ENCODE peak calls at places on chromosomes 2 and 18, in four cellular contexts. Q, O, H and B are unnamed samples.

GRCh38 chr2:191051825-191052778 is 38.1 kb upstream of the STAT1 start:
- DNase-seq in Q (no peak), O (peak; percentile 56), H (peak; percentile 14), B (peak; percentile 39)

GRCh38 chr2:86570069-86570468 is 6.8 kb upstream of the CHMP3 start:
- DNase-seq in Q (no peak), O (no peak), H (no peak), B (no peak)

GRCh38 chr2:239801404-239802100 is 223.6 kb downstream of the NDUFA10 start:
- DNase-seq in Q (no peak), O (no peak), H (no peak), B (no peak)

GRCh38 chr2:174835797-174836255 is 71.6 kb upstream of the CHRNA1 start:
- DNase-seq in Q (peak; percentile 24), O (no peak), H (no peak), B (no peak)

GRCh38 chr2:188902906-188903305 is 71.3 kb upstream of the COL3A1 start:
- DNase-seq in Q (no peak), O (no peak), H (no peak), B (no peak)

GRCh38 chr2:54387592-54387991 is 68.5 kb upstream of the SPTBN1 start:
- DNase-seq in Q (no peak), O (no peak), H (no peak), B (no peak)

GRCh38 chr2:168401771-168402170 is 54.3 kb upstream of the CERS6 start:
- DNase-seq in Q (no peak), O (no peak), H (no peak), B (no peak)

GRCh38 chr18:11175266-11175947 is 26.0 kb upstream of the PIEZO2 start:
- DNase-seq in Q (no peak), O (no peak), H (no peak), B (no peak)

GRCh38 chr2:207227062-207227748 is 61.5 kb upstream of the KLF7 start:
- DNase-seq in Q (peak; percentile 71), O (no peak), H (no peak), B (no peak)

GRCh38 chr18:35458677-35459441 is 38.9 kb downstream of the INO80C start:
- DNase-seq in Q (no peak), O (peak; percentile 86), H (peak; percentile 89), B (no peak)

GRCh38 chr2:127655209-127656073 is 9.5 kb downstream of the GPR17 start:
- DNase-seq in Q (no peak), O (no peak), H (no peak), B (no peak)

GRCh38 chr18:68177807-68178702 is 536.9 kb downstream of the TMX3 start:
- DNase-seq in Q (no peak), O (peak; percentile 74), H (no peak), B (no peak)

GRCh38 chr2:15941970-15942710 is 1.8 kb downstream of the MYCN start:
- DNase-seq in Q (peak; percentile 53), O (no peak), H (no peak), B (peak; percentile 37)

GRCh38 chr2:177817300-177817699 is 255.3 kb downstream of the PDE11A start:
- DNase-seq in Q (no peak), O (no peak), H (no peak), B (no peak)

GRCh38 chr2:241229563-241230401 is 41.3 kb downstream of the ANO7 start:
- DNase-seq in Q (no peak), O (no peak), H (no peak), B (no peak)

GRCh38 chr2:230869691-230870543 is 5.2 kb downstream of the ITM2C start:
- DNase-seq in Q (no peak), O (no peak), H (no peak), B (no peak)

GRCh38 chr18:55328301-55328700 is 259.7 kb downstream of the TCF4 start:
- DNase-seq in Q (no peak), O (no peak), H (no peak), B (no peak)

GRCh38 chr2:15939556-15939853 is 845 bp upstream of the MYCN start:
- DNase-seq in Q (peak; percentile 82), O (no peak), H (peak; percentile 67), B (peak; percentile 67)

GRCh38 chr18:72470391-72470790 is 73.8 kb downstream of the CBLN2 start:
- DNase-seq in Q (no peak), O (no peak), H (no peak), B (no peak)

GRCh38 chr2:162184362-162184761 is 32.3 kb upstream of the GCG start:
- DNase-seq in Q (no peak), O (no peak), H (no peak), B (no peak)

GRCh38 chr2:151989378-151989777 is 109.5 kb downstream of the CACNB4 start:
- DNase-seq in Q (no peak), O (peak; percentile 70), H (no peak), B (no peak)

GRCh38 chr2:28951910-28952805 is 28.9 kb upstream of the TOGARAM2 start:
- DNase-seq in Q (no peak), O (peak; percentile 85), H (no peak), B (no peak)

GRCh38 chr2:20521193-20521592 is 74.3 kb downstream of the RHOB start:
- DNase-seq in Q (no peak), O (no peak), H (no peak), B (no peak)

GRCh38 chr2:132430895-132431294 is 14.3 kb downstream of the GPR39 start:
- DNase-seq in Q (no peak), O (no peak), H (no peak), B (no peak)

GRCh38 chr18:24011095-24011917 is 3.2 kb upstream of the TTC39C start:
- DNase-seq in Q (no peak), O (no peak), H (no peak), B (no peak)

GRCh38 chr2:145230546-145230945 is 710.6 kb upstream of the ZEB2 start:
- DNase-seq in Q (no peak), O (no peak), H (no peak), B (no peak)

GRCh38 chr2:168821992-168822391 is 19.6 kb downstream of the NOSTRIN start:
- DNase-seq in Q (no peak), O (no peak), H (no peak), B (no peak)

GRCh38 chr18:48929212-48929612 is 21.6 kb downstream of the SMAD7 start:
- DNase-seq in Q (no peak), O (no peak), H (no peak), B (no peak)

GRCh38 chr2:183244300-183244849 is 120.1 kb downstream of the NUP35 start:
- DNase-seq in Q (peak; percentile 33), O (no peak), H (no peak), B (no peak)

GRCh38 chr2:197777823-197778407 is 7.2 kb downstream of the BOLL start:
- DNase-seq in Q (no peak), O (peak; percentile 28), H (peak; percentile 13), B (no peak)

GRCh38 chr18:3596324-3597158 is 146.6 kb downstream of the TGIF1 start:
- DNase-seq in Q (no peak), O (peak; percentile 88), H (peak; percentile 93), B (no peak)

GRCh38 chr2:238596571-238597551 is 170.1 kb downstream of the ASB1 start:
- DNase-seq in Q (no peak), O (peak; percentile 70), H (no peak), B (no peak)

GRCh38 chr18:42654561-42654960 is 460.9 kb downstream of the RIT2 start:
- DNase-seq in Q (no peak), O (no peak), H (no peak), B (no peak)

GRCh38 chr2:97677480-97677879 is 8.0 kb downstream of the C2orf92 start:
- DNase-seq in Q (no peak), O (no peak), H (no peak), B (no peak)

GRCh38 chr18:61582205-61582710 is 249.0 kb downstream of the CDH20 start:
- DNase-seq in Q (no peak), O (no peak), H (no peak), B (no peak)

GRCh38 chr2:80086831-80087230 is 217.7 kb downstream of the LRRTM1 start:
- DNase-seq in Q (no peak), O (no peak), H (peak; percentile 26), B (no peak)

DNA sequence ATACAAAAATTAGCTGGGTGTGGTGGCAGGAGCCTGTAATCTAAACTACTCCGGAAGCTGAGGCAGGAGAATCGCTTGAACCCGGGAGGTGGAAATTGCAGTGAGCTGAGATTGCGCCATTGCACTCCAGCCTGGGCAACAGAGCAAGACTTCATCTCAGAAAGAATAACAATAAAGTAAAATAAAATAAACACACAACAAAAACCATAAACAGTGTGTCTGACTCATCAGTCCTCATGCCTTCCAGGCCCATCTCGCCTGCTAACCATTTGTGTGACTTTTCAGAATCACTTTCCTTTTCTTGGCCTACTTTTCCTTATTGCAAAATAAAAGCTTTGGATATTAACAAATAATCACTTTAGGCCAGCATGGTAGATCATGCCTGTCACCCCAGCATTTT is 42.0 kb upstream of the ASXL2 start:
- DNase-seq in Q (no peak), O (no peak), H (no peak), B (no peak)
- TF ChIP-seq ELF4 in Q (no peak), O (no peak), H (no peak), B (no peak)

GRCh38 chr2:73638429-73638828 is 3.8 kb downstream of the NAT8 start:
- DNase-seq in Q (no peak), O (no peak), H (no peak), B (no peak)

GRCh38 chr2:73640537-73640936 is 1.7 kb downstream of the NAT8 start:
- DNase-seq in Q (no peak), O (peak; percentile 60), H (no peak), B (no peak)

GRCh38 chr2:73640946-73641766 is 1.1 kb downstream of the NAT8 start:
- DNase-seq in Q (no peak), O (no peak), H (no peak), B (no peak)

GRCh38 chr2:73641767-73642062 is 507 bp downstream of the NAT8 start:
- DNase-seq in Q (no peak), O (no peak), H (no peak), B (no peak)

DNA sequence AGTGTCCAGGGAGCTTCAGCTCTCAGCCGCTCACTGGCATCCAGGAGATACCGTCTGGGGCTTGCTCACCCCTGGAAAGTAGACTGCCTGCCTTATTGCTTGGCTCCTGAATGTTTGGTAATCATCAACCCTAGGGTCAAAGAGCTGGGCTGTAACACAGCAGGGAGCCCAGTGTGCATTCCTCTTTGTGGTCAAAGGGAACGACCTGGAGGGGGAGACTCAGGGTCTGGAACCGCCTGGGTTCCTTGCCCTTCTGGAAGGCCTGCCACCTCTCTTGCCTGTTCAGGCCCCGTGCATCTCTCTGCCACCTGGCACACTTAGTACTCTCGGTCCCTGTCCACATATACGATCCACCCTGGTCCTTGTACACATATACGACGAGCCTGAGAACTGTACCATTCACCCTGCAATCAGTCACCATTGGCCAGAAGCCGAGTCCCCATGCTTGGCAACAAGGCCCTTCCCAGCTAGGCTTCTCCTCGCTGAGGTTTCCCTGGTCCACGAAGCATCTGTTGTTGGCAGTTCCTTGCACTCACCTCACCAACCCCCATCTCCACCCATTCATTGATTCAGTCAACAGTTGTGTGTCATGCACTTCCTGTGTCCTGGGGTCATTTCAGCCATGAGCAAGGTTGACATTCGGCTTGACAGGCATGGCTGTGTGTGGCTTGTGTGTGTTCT is at the start of gene NAT8:
- DNase-seq in Q (no peak), O (peak; percentile 85), H (no peak), B (no peak)
- TF ChIP-seq ELF4 in Q (no peak), O (no peak), H (no peak), B (no peak)

GRCh38 chr2:122873951-122874350 is 1118.5 kb downstream of the TSN start:
- DNase-seq in Q (no peak), O (no peak), H (no peak), B (no peak)
- TF ChIP-seq ELF4 in Q (no peak), O (no peak), H (no peak), B (no peak)

DNA sequence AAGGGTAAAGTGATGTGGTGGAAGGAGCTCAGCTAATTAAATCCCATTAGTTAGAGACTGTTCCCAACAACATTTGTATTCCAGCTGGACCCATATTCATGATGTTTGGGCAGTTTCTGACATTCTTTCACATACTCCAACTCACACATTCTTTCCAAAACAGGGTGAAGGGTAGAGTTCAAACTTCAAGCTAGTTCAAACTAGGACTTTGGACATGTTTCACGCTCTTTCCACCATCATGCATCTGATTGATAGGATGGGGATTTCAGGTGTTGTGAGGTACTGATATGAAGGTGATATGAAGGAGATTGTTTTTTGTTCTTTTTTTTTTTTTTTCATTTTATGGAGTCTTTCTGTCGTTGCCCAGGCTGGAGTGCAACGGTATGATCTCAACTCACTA is 197.1 kb upstream of the LHCGR start:
- DNase-seq in Q (no peak), O (no peak), H (no peak), B (no peak)
- TF ChIP-seq ELF4 in Q (no peak), O (no peak), H (no peak), B (no peak)